ENCODE peak calls at places on chromosomes 3 and 15, in nine cellular contexts. P is heart left ventricle, Q is neural progenitor cell, T is neuronal stem cell, N is keratinocyte, B is thoracic aorta, R is adrenal gland, D is K562, Z is mucosa of descending colon. K is an unnamed sample.
A peak's percentile ranks its signal among the peaks of the same experiment; 100 is the strongest.

GRCh38 chr3:133124511-133124910 is 86.3 kb downstream of the TMEM108 start:
- DNase-seq in D (no peak), Q (peak; percentile 8), B (no peak), P (peak; percentile 48), Z (no peak), T (no peak), N (no peak), R (peak; percentile 76), K (no peak)

GRCh38 chr3:141336672-141337522 is 31.4 kb upstream of the ZBTB38 start:
- DNase-seq in B (no peak), D (no peak), P (no peak), R (no peak), N (peak; percentile 45), Z (no peak), Q (no peak), T (no peak), K (no peak)

GRCh38 chr3:72663429-72663828 is 184.8 kb downstream of the SHQ1 start:
- DNase-seq in B (no peak), P (no peak), R (no peak), T (no peak), Z (no peak), D (no peak), Q (no peak), N (no peak), K (no peak)

GRCh38 chr15:63892794-63893441 is 59.2 kb upstream of the HERC1 start:
- DNase-seq in Z (peak; percentile 61), D (no peak), R (no peak), Q (no peak), N (no peak), P (peak; percentile 45), B (no peak), T (no peak), K (no peak)

GRCh38 chr3:13050446-13050845 is 22.8 kb downstream of the IQSEC1 start:
- DNase-seq in P (no peak), T (no peak), D (no peak), R (no peak), B (no peak), Z (no peak), N (no peak), Q (no peak), K (no peak)

GRCh38 chr15:41870689-41871081 is 23.2 kb downstream of the SPTBN5 start:
- DNase-seq in N (peak; percentile 54), Q (no peak), Z (peak; percentile 12), R (peak; percentile 95), P (peak; percentile 74), D (no peak), B (no peak), T (no peak), K (no peak)

GRCh38 chr3:3296858-3297430 is 117.5 kb upstream of the CRBN start:
- DNase-seq in T (no peak), P (no peak), R (no peak), D (no peak), N (no peak), Q (no peak), B (no peak), Z (no peak), K (no peak)

GRCh38 chr3:18812316-18812715 is 336.0 kb upstream of the KCNH8 start:
- DNase-seq in P (no peak), D (no peak), R (peak; percentile 16), N (no peak), Z (no peak), Q (no peak), B (no peak), T (no peak), K (no peak)

GRCh38 chr3:53067571-53067970 is 21.7 kb upstream of the SFMBT1 start:
- DNase-seq in T (no peak), P (no peak), D (no peak), B (no peak), Q (no peak), Z (no peak), R (no peak), N (no peak), K (no peak)

GRCh38 chr3:131361464-131362421 is 19.8 kb upstream of the NUDT16 start:
- DNase-seq in N (peak; percentile 36), T (peak; percentile 57), B (peak; percentile 33), Q (peak; percentile 80), P (peak; percentile 91), D (peak; percentile 84), Z (peak; percentile 94), R (peak; percentile 91), K (peak; percentile 71)

GRCh38 chr15:87211547-87211946 is 1045.0 kb downstream of the NTRK3 start:
- DNase-seq in Q (no peak), R (no peak), D (no peak), T (no peak), N (peak; percentile 61), B (no peak), Z (no peak), P (no peak), K (no peak)

DNA sequence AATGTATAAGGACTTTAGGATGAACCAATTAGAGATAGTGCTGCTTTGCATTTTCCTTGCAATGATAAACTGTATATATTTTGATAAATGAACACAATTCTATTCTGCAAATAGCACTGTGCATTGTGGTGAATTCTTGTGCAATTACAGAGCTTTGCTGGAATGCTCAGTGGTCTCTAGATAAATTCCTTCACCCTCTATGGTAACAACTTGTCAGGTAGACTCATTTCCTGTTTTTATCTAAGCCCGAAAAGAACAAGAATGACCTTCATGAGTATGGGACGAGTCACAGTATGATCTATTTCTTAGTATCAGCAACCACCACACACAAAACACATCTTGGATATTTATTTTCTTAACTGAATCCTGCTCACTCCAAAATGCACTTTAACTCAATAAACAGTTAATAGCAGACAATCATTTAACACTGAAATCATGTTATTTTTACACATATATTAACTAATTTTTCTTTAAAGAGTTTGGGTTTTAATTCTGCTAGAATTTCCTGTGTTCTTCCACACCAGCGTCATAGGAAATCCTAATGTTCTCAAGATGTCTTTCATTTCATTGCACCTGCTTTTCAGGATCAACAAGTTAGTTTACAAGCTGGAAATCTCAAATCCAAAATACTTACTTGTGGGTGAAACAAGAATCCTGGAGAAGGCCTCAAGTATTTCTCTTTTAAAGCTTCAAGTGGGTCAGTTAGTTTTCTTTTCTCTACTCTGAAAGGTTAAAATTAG is 551.2 kb downstream of the MECOM start:
- DNase-seq in R (no peak), Z (no peak), D (no peak), Q (no peak), P (no peak), N (peak; percentile 35), T (no peak), B (no peak), K (no peak)
- H3K4me3 ChIP-seq in R (no peak overlapping the region), Z (no peak overlapping the region), D (no peak overlapping the region), Q (no peak overlapping the region), P (no peak overlapping the region), N (no peak overlapping the region), T (no peak overlapping the region), B (peak overlapping the region; percentile 44), K (no peak overlapping the region)

DNA sequence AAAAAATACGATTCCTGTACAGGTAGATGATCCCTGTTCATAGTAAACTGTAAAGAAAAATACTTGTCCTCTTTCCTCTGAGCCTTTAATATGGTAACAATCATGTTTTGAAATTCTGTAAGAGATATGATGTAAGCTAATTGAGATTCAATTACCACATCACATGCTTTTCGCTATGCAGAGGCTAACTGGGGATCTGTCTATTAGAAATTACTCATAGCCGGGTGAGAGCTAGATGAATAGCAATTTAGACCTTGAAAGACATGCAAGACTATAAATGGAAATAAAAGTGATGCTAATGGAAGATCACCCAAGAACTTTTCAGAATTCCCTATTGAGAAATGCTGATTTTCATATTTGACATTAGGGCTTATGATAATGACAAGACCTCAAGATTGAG is 579.9 kb upstream of the ZNF717 start:
- DNase-seq in Q (no peak), Z (no peak), P (no peak), B (no peak), N (no peak), D (no peak), R (no peak), T (no peak), K (no peak)
- H3K9me3 ChIP-seq in Q (no peaks in the 10 kb centered on the region), Z (peaks cover 2% of the 10 kb centered on the region), P (no peaks in the 10 kb centered on the region), B (no peaks in the 10 kb centered on the region), N (no peaks in the 10 kb centered on the region), D (no peaks in the 10 kb centered on the region), R (no peaks in the 10 kb centered on the region), T (no peaks in the 10 kb centered on the region), K (no peaks in the 10 kb centered on the region)

GRCh38 chr15:90886291-90886614 is 1.9 kb downstream of the FES start:
- DNase-seq in T (no peak), D (no peak), B (no peak), N (no peak), Z (no peak), P (no peak), R (no peak), Q (no peak), K (no peak)
- H3K4me3 ChIP-seq in T (no peak overlapping the region), D (no peak overlapping the region), B (peak overlapping the region; percentile 87), N (no peak overlapping the region), Z (no peak overlapping the region), P (peak overlapping the region; percentile 65), R (no peak overlapping the region), Q (no peak overlapping the region), K (no peak overlapping the region)

DNA sequence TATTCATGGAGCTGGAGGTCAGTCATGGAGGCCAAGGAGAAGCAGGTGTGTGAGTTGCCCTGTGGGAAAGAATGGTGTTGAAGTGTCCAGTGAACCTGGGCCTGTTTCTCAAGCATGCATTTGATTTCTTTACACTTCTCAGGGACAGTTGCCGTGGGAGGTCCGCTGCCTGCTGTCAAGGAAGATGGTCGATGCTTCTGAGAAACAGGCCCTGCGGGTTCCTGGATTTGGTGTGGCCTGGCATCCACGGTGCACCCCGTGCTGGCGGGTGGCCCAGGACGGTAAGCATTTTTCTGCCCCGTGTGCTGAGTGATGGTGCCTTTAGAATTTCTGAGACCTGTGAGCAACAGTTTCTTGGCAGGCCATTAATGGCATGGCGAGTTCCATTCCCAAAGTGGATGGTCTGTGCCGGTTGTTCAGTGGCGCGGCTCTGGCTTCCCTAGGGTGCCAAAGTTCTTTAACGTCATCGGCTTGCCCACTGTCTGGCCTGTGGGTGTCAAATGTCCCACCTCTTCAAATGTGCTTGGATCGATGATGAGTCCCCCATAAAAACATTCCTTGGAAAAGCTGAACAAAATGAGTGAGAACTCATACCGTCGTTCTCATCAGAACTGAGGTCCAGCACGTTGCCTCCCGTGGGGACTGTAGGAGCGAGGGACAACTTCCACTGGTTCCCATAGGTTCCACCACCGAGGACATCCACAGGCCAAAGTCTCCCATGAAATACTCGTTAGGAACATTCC is 107.2 kb downstream of the SNRPN start:
- DNase-seq in R (peak; percentile 8), B (no peak), Q (no peak), D (no peak), T (no peak), Z (no peak), N (no peak), P (no peak), K (no peak)
- H3K9me3 ChIP-seq in R (peaks cover 98% of the 10 kb centered on the region), B (peaks cover 100% of the 10 kb centered on the region), Q (peaks cover 20% of the 10 kb centered on the region), D (peaks cover 2% of the 10 kb centered on the region), T (peaks cover 100% of the 10 kb centered on the region), Z (peaks cover 100% of the 10 kb centered on the region), N (peaks cover 94% of the 10 kb centered on the region), P (peaks cover 22% of the 10 kb centered on the region), K (peaks cover 100% of the 10 kb centered on the region)

GRCh38 chr15:39919396-39919739 is 698 bp downstream of the GPR176 start:
- DNase-seq in R (no peak), B (no peak), T (no peak), N (no peak), Z (no peak), P (peak; percentile 28), Q (peak; percentile 54), D (no peak), K (no peak)
- H3K4me3 ChIP-seq in R (peak overlapping the region; percentile 10), B (peak overlapping the region; percentile 96), T (peak overlapping the region; percentile 93), N (peak overlapping the region; percentile 91), Z (no peak overlapping the region), P (peak overlapping the region; percentile 66), Q (peak overlapping the region; percentile 92), D (no peak overlapping the region), K (peak overlapping the region; percentile 45)

DNA sequence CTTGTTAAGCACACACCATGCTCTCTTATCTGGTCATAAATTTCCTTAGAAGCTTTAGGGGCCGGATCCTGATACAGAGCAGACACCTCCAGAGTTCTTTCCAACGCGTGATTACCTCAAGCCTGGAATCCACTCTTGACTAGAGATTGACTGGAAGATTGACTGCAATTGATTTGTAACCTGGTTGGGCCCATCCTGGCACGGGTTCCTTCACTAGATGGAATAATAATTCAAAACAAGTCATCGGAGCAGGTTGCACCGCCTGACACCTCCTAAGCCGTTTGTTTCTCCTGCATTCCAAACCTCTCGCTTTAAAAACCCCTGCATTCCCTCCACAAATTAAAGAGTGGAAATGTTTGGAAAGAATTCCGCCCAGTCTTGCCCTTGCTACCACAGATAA is 344.8 kb downstream of the CHL1 start:
- DNase-seq in B (no peak), T (no peak), D (no peak), Z (no peak), N (no peak), P (no peak), R (no peak), Q (no peak), K (no peak)
- H3K9me3 ChIP-seq in B (no peaks in the 10 kb centered on the region), T (no peaks in the 10 kb centered on the region), D (no peaks in the 10 kb centered on the region), Z (peaks cover under 1% of the 10 kb centered on the region), N (no peaks in the 10 kb centered on the region), P (no peaks in the 10 kb centered on the region), R (no peaks in the 10 kb centered on the region), Q (no peaks in the 10 kb centered on the region), K (no peaks in the 10 kb centered on the region)

K was measured in ovary.